ENCODE peak calls at places on chromosomes 4 and X, in seven cellular contexts. H, A, B, X, J, O and S are unnamed samples.

GRCh38 chrX:136065044-136065671 is 79.9 kb downstream of the SLC9A6 start:
- DNase-seq in H (no peak), A (no peak), B (peak), X (peak), J (no peak), O (no peak), S (no peak)

GRCh38 chrX:119989905-119990408 is 46.4 kb upstream of the NKAP start:
- DNase-seq in H (no peak), A (no peak), B (no peak), X (no peak), J (peak), O (no peak), S (no peak)

GRCh38 chr4:73721419-73721818 is 18.9 kb upstream of the CXCL8 start:
- DNase-seq in H (no peak), A (no peak), B (no peak), X (peak), J (no peak), O (no peak), S (no peak)

GRCh38 chrX:40207626-40208025 is 109.9 kb upstream of the BCOR start:
- DNase-seq in H (no peak), A (no peak), B (no peak), X (peak), J (no peak), O (peak), S (no peak)

GRCh38 chrX:142804085-142804484 is 221.6 kb upstream of the SPANXN4 start:
- DNase-seq in H (no peak), A (no peak), B (no peak), X (no peak), J (peak), O (no peak), S (no peak)

GRCh38 chrX:10828640-10829039 is 208.3 kb upstream of the MID1 start:
- DNase-seq in H (no peak), A (no peak), B (no peak), X (no peak), J (no peak), O (no peak), S (no peak)

GRCh38 chr4:54550415-54551171 is 107.2 kb upstream of the KIT start:
- DNase-seq in H (no peak), A (no peak), B (no peak), X (peak), J (peak), O (no peak), S (no peak)

GRCh38 chrX:53324085-53324484 is 42.7 kb upstream of the IQSEC2 start:
- DNase-seq in H (no peak), A (no peak), B (no peak), X (no peak), J (no peak), O (no peak), S (no peak)

GRCh38 chr4:189221691-189222090 is 719.0 kb upstream of the FRG1 start:
- DNase-seq in H (no peak), A (no peak), B (no peak), X (no peak), J (no peak), O (no peak), S (no peak)

GRCh38 chr4:90318208-90318607 is 191.0 kb downstream of the CCSER1 start:
- DNase-seq in H (no peak), A (no peak), B (no peak), X (peak), J (no peak), O (no peak), S (no peak)

GRCh38 chr4:48022192-48022799 is 5.7 kb downstream of the NIPAL1 start:
- DNase-seq in H (no peak), A (no peak), B (no peak), X (peak), J (no peak), O (no peak), S (no peak)

GRCh38 chrX:7515681-7516413 is 327.1 kb upstream of the VCX start:
- DNase-seq in H (no peak), A (no peak), B (no peak), X (no peak), J (no peak), O (no peak), S (no peak)

GRCh38 chr4:26815686-26816085 is 45.0 kb upstream of the STIM2 start:
- DNase-seq in H (no peak), A (no peak), B (no peak), X (no peak), J (peak), O (no peak), S (no peak)

GRCh38 chr4:74431113-74431826 is 13.7 kb upstream of the AREG start:
- DNase-seq in H (no peak), A (no peak), B (no peak), X (peak), J (no peak), O (no peak), S (no peak)

GRCh38 chr4:142727152-142727551 is 118.9 kb downstream of the INPP4B start:
- DNase-seq in H (no peak), A (no peak), B (no peak), X (no peak), J (no peak), O (no peak), S (no peak)

GRCh38 chr4:89915151-89915550 is 20.5 kb downstream of the MMRN1 start:
- DNase-seq in H (no peak), A (no peak), B (no peak), X (no peak), J (no peak), O (no peak), S (no peak)

GRCh38 chrX:43474321-43474720 is 181.8 kb upstream of the MAOA start:
- DNase-seq in H (no peak), A (no peak), B (no peak), X (no peak), J (peak), O (no peak), S (no peak)

GRCh38 chrX:50081282-50081955 is 119.4 kb downstream of the AKAP4 start:
- DNase-seq in H (peak), A (no peak), B (no peak), X (peak), J (peak), O (no peak), S (peak)

GRCh38 chr4:82268050-82268825 is 105.6 kb downstream of the HNRNPD start:
- DNase-seq in H (no peak), A (peak), B (peak), X (peak), J (peak), O (no peak), S (peak)

GRCh38 chrX:124033821-124034220 is 72.3 kb downstream of the STAG2 start:
- DNase-seq in H (no peak), A (no peak), B (no peak), X (peak), J (no peak), O (no peak), S (no peak)